ENCODE peak calls at places on chromosomes 7 and 10, in eight cellular contexts. One of them, this sample, is unnamed.

GRCh38 chr7:142791502-142791901 is 20.7 kb downstream of the PRSS2 start:
- DNase-seq in GM03348: no peak
- DNase-seq in fibroblast of pulmonary artery: no peak
- DNase-seq in progenitor cell of endocrine pancreas: no peak
- DNase-seq in stomach: no peak
- DNase-seq in NCI-H82: no peak
- DNase-seq in naive thymus-derived CD4-positive, alpha-beta T cell: no peak
- DNase-seq in Caco-2: no peak
- DNase-seq in this sample: no peak

GRCh38 chr7:47355684-47356083 is 226.2 kb downstream of the TNS3 start:
- DNase-seq in naive thymus-derived CD4-positive, alpha-beta T cell: no peak
- DNase-seq in NCI-H82: no peak
- DNase-seq in stomach: no peak
- DNase-seq in Caco-2: no peak
- DNase-seq in GM03348: no peak
- DNase-seq in progenitor cell of endocrine pancreas: no peak
- DNase-seq in fibroblast of pulmonary artery: no peak
- DNase-seq in this sample: no peak

GRCh38 chr7:30702200-30702599 is 19.9 kb upstream of the CRHR2 start:
- DNase-seq in fibroblast of pulmonary artery: no peak
- DNase-seq in GM03348: no peak
- DNase-seq in Caco-2: no peak
- DNase-seq in progenitor cell of endocrine pancreas: no peak
- DNase-seq in stomach: no peak
- DNase-seq in naive thymus-derived CD4-positive, alpha-beta T cell: no peak
- DNase-seq in NCI-H82: peak; percentile 41
- DNase-seq in this sample: no peak

GRCh38 chr10:131975003-131975402 is 6.7 kb downstream of the BNIP3 start:
- DNase-seq in stomach: no peak
- DNase-seq in naive thymus-derived CD4-positive, alpha-beta T cell: no peak
- DNase-seq in progenitor cell of endocrine pancreas: no peak
- DNase-seq in fibroblast of pulmonary artery: no peak
- DNase-seq in Caco-2: no peak
- DNase-seq in NCI-H82: no peak
- DNase-seq in GM03348: no peak
- DNase-seq in this sample: no peak

GRCh38 chr10:104028146-104028545 is 57.5 kb downstream of the COL17A1 start:
- DNase-seq in NCI-H82: peak; percentile 45
- DNase-seq in GM03348: no peak
- DNase-seq in Caco-2: peak; percentile 47
- DNase-seq in stomach: no peak
- DNase-seq in progenitor cell of endocrine pancreas: no peak
- DNase-seq in fibroblast of pulmonary artery: peak; percentile 56
- DNase-seq in naive thymus-derived CD4-positive, alpha-beta T cell: no peak
- DNase-seq in this sample: peak; percentile 55

GRCh38 chr7:143479055-143479766 is 1.5 kb downstream of the TAS2R41 start:
- DNase-seq in NCI-H82: no peak
- DNase-seq in naive thymus-derived CD4-positive, alpha-beta T cell: no peak
- DNase-seq in GM03348: no peak
- DNase-seq in Caco-2: no peak
- DNase-seq in fibroblast of pulmonary artery: no peak
- DNase-seq in stomach: no peak
- DNase-seq in progenitor cell of endocrine pancreas: no peak
- DNase-seq in this sample: no peak

GRCh38 chr10:132574783-132575319 is 37.3 kb downstream of the INPP5A start:
- DNase-seq in Caco-2: no peak
- DNase-seq in stomach: no peak
- DNase-seq in fibroblast of pulmonary artery: peak; percentile 23
- DNase-seq in NCI-H82: no peak
- DNase-seq in GM03348: no peak
- DNase-seq in progenitor cell of endocrine pancreas: no peak
- DNase-seq in naive thymus-derived CD4-positive, alpha-beta T cell: no peak
- DNase-seq in this sample: no peak

GRCh38 chr7:43750016-43750887 is 8.2 kb upstream of the BLVRA start:
- DNase-seq in Caco-2: no peak
- DNase-seq in naive thymus-derived CD4-positive, alpha-beta T cell: no peak
- DNase-seq in stomach: no peak
- DNase-seq in progenitor cell of endocrine pancreas: no peak
- DNase-seq in NCI-H82: peak; percentile 99
- DNase-seq in fibroblast of pulmonary artery: peak; percentile 52
- DNase-seq in GM03348: no peak
- DNase-seq in this sample: no peak

GRCh38 chr7:117810642-117811512 is 62.4 kb downstream of the CTTNBP2 start:
- DNase-seq in fibroblast of pulmonary artery: no peak
- DNase-seq in NCI-H82: no peak
- DNase-seq in progenitor cell of endocrine pancreas: no peak
- DNase-seq in GM03348: no peak
- DNase-seq in stomach: no peak
- DNase-seq in naive thymus-derived CD4-positive, alpha-beta T cell: no peak
- DNase-seq in Caco-2: no peak
- DNase-seq in this sample: no peak

GRCh38 chr10:72353963-72354355 is 760 bp downstream of the DNAJB12 start:
- DNase-seq in NCI-H82: peak; percentile 48
- DNase-seq in Caco-2: peak; percentile 51
- DNase-seq in fibroblast of pulmonary artery: peak; percentile 29
- DNase-seq in naive thymus-derived CD4-positive, alpha-beta T cell: no peak
- DNase-seq in progenitor cell of endocrine pancreas: no peak
- DNase-seq in GM03348: peak; percentile 52
- DNase-seq in stomach: no peak
- DNase-seq in this sample: no peak

GRCh38 chr10:17758200-17758599 is 6.2 kb downstream of the TMEM236 start:
- DNase-seq in GM03348: no peak
- DNase-seq in stomach: no peak
- DNase-seq in naive thymus-derived CD4-positive, alpha-beta T cell: no peak
- DNase-seq in Caco-2: no peak
- DNase-seq in progenitor cell of endocrine pancreas: no peak
- DNase-seq in fibroblast of pulmonary artery: peak; percentile 32
- DNase-seq in NCI-H82: no peak
- DNase-seq in this sample: no peak

GRCh38 chr7:157271315-157271990 is 65.4 kb upstream of the DNAJB6 start:
- DNase-seq in progenitor cell of endocrine pancreas: no peak
- DNase-seq in NCI-H82: peak; percentile 39
- DNase-seq in GM03348: no peak
- DNase-seq in fibroblast of pulmonary artery: peak; percentile 32
- DNase-seq in stomach: no peak
- DNase-seq in Caco-2: no peak
- DNase-seq in naive thymus-derived CD4-positive, alpha-beta T cell: no peak
- DNase-seq in this sample: no peak

This sample was measured in D341Med.